ENCODE peak calls at places on chromosomes 2 and 18, in five cellular contexts. M is naive thymus-derived CD4-positive, alpha-beta T cell; L is HFF-Myc; C is Peyer's patch; O is OCI-LY7. Q is an unnamed sample.

GRCh38 chr2:121333834-121334558 is 49.0 kb upstream of the TFCP2L1 start:
- DNase-seq in O (no peak), L (no peak), C (no peak), M (no peak), Q (peak)

GRCh38 chr2:171158790-171159325 is 1.8 kb downstream of the TLK1 start:
- DNase-seq in O (peak), L (no peak), M (no peak), C (no peak), Q (peak)

GRCh38 chr18:44876024-44876423 is 195.3 kb downstream of the SETBP1 start:
- DNase-seq in O (no peak), M (no peak), L (no peak), C (no peak), Q (no peak)

GRCh38 chr2:40332096-40332826 is 119.6 kb downstream of the SLC8A1 start:
- DNase-seq in M (no peak), O (no peak), C (no peak), L (peak), Q (no peak)

GRCh38 chr18:50218432-50219197 is 23.7 kb upstream of the MYO5B start:
- DNase-seq in C (peak), O (peak), L (no peak), M (no peak), Q (peak)

GRCh38 chr2:28643911-28644334 is 107.7 kb upstream of the PPP1CB start:
- DNase-seq in M (no peak), C (no peak), O (no peak), L (no peak), Q (no peak)

GRCh38 chr2:205477016-205477705 is 205.1 kb upstream of the NRP2 start:
- DNase-seq in O (no peak), L (no peak), C (no peak), M (no peak), Q (no peak)

GRCh38 chr2:38470115-38470514 is 93.0 kb upstream of the ATL2 start:
- DNase-seq in C (no peak), L (no peak), M (no peak), O (no peak), Q (no peak)

GRCh38 chr2:64987001-64987962 is 1.9 kb upstream of the SLC1A4 start:
- DNase-seq in C (no peak), O (no peak), L (no peak), M (no peak), Q (peak)

GRCh38 chr2:7269993-7270392 is 352.8 kb downstream of the RNF144A start:
- DNase-seq in L (no peak), M (no peak), O (no peak), C (no peak), Q (no peak)

GRCh38 chr2:12733846-12734245 is 17.1 kb downstream of the TRIB2 start:
- DNase-seq in M (no peak), L (no peak), C (no peak), O (no peak), Q (no peak)

GRCh38 chr2:187382131-187382530 is 65.9 kb downstream of the CALCRL start:
- DNase-seq in O (no peak), M (no peak), C (no peak), L (no peak), Q (no peak)

GRCh38 chr2:9278439-9278838 is 71.8 kb downstream of the ASAP2 start:
- DNase-seq in M (no peak), L (no peak), C (no peak), O (no peak), Q (no peak)

GRCh38 chr2:88624477-88624876 is 2.8 kb downstream of the EIF2AK3 start:
- DNase-seq in M (no peak), L (no peak), O (no peak), C (no peak), Q (no peak)

GRCh38 chr18:51100371-51101000 is 70.5 kb downstream of the SMAD4 start:
- DNase-seq in M (no peak), L (no peak), O (no peak), C (no peak), Q (no peak)

GRCh38 chr18:72840109-72840508 is 27.7 kb downstream of the NETO1 start:
- DNase-seq in O (no peak), L (no peak), M (no peak), C (no peak), Q (no peak)

GRCh38 chr18:49521251-49521650 is 34.2 kb upstream of the C18orf32 start:
- DNase-seq in L (no peak), O (no peak), C (no peak), M (no peak), Q (no peak)

GRCh38 chr2:46813046-46813445 is 102.6 kb downstream of the MCFD2 start:
- DNase-seq in L (no peak), M (no peak), O (no peak), C (no peak), Q (no peak)

GRCh38 chr2:9799729-9800632 is 43.3 kb upstream of the TAF1B start:
- DNase-seq in M (peak), O (peak), C (peak), L (peak), Q (peak)

GRCh38 chr18:31204833-31205232 is 42.2 kb upstream of the DSC1 start:
- DNase-seq in L (no peak), M (no peak), O (no peak), C (no peak), Q (no peak)

GRCh38 chr18:31203086-31203793 is 40.6 kb upstream of the DSC1 start:
- DNase-seq in M (no peak), L (no peak), O (no peak), C (no peak), Q (no peak)

GRCh38 chr18:31205273-31205672 is 42.6 kb upstream of the DSC1 start:
- DNase-seq in M (no peak), O (no peak), C (no peak), L (no peak), Q (no peak)

GRCh38 chr18:31203794-31204148 is 41.1 kb upstream of the DSC1 start:
- DNase-seq in M (no peak), O (no peak), L (no peak), C (no peak), Q (no peak)

DNA sequence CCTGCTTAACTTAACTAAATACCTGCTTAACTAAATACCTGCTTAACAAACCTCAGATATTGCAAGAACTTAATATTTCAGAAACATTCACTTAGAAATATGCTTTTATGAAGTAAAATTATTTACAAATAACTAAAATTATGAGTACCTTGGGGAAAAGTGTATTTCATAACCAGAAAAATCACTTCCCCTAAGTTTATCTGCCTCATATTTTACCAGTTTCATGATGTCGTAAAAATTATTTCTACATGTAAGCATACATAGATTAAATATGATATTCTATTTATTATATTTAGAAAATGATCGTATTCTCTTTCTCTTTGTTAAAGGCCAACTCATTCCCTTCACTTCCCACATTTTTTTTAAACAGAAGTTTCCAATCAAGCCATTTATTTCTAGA is 41.5 kb upstream of the DSC1 start:
- DNase-seq in L (no peak), C (no peak), M (no peak), O (no peak), Q (no peak)
- H3K4me3 ChIP-seq in L (no peak), C (no peak), M (no peak), O (no peak), Q (no peak)

GRCh38 chr2:145597809-145598208 is 1077.9 kb upstream of the ZEB2 start:
- DNase-seq in O (no peak), L (no peak), C (no peak), M (no peak), Q (no peak)
- H3K4me3 ChIP-seq in O (no peak), L (no peak), C (no peak), M (no peak), Q (no peak)

GRCh38 chr2:236571161-236571560 is 1.5 kb downstream of the ACKR3 start:
- DNase-seq in O (no peak), M (no peak), C (no peak), L (no peak), Q (no peak)

GRCh38 chr2:236574424-236575145 is 5.0 kb downstream of the ACKR3 start:
- DNase-seq in M (no peak), C (no peak), L (no peak), O (no peak), Q (no peak)

GRCh38 chr2:236573066-236573929 is 3.7 kb downstream of the ACKR3 start:
- DNase-seq in L (no peak), O (no peak), M (no peak), C (no peak), Q (no peak)

GRCh38 chr2:236574000-236574399 is 4.4 kb downstream of the ACKR3 start:
- DNase-seq in L (no peak), M (no peak), O (no peak), C (no peak), Q (no peak)

DNA sequence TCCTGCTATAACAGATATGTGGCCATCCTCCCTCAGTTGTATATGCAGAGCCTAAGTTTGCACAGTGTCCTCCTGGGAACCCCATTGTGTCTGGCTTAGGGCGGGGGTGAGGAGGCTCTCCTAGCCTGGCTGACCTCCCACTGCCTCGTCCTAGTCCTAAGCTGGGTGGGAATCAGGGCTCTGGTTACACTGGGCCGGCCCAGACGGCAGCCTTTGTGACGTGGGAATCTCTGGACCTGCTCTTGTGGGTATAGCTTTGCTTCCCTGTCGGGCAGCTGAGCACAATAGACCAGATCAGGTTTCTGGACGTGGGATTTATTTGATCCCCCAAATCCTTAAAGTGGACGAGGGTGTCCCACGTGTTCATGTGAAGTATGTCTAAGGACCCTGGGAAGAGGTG is 2.9 kb downstream of the ACKR3 start:
- DNase-seq in C (no peak), O (no peak), L (no peak), M (no peak), Q (no peak)
- H3K4me3 ChIP-seq in C (peak), O (no peak), L (no peak), M (no peak), Q (no peak)

DNA sequence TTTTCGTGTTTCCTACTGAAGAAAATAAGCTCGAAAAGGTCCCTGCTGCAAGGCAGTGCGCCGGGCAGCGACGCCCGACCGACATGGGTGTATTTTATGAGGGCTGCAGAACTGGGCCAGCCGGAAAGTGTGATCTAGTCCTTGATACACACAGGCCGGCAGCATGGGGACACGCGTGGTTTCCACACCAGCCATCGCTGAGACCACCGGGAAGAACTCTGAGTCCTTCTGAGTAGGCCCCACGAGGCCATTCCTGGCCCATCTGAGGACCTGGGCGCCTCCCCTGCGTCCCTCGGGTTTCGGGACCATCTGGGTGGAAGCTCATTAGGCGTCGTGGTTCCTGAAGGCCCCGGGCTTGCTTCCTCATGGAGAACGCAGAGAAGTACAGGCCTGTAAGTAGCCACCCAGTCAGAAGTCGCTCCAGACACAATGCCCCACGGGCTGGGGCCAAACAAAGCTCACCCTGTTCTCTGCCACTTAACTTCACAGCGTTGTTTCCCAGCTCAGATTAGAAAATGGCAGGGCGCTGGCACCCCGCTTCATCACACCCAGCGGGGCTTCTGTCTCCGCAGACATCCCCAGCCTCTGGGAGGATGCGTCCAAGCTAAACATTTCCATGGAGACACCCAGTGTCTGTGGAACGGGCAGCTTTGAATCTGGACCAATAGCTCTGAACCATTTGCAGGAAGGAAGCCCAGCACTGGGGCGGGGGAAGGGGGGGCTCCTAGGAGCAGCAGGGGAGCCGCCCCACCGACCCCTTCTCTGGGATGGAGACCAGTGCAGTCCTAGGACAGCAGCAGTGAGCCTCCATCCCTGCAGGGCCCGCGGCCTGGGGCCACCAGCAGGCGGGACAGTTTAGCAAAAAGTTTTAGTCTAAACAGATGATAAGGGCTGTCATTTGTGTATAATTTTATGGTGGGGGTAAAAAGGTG is 2.4 kb downstream of the NFATC1 start:
- DNase-seq in L (no peak), C (peak), O (peak), M (no peak), Q (no peak)
- H3K4me3 ChIP-seq in L (no peak), C (no peak), O (peak), M (no peak), Q (no peak)

GRCh38 chr18:62990653-62991052 is 275.3 kb downstream of the PHLPP1 start:
- DNase-seq in L (no peak), M (no peak), C (no peak), O (no peak), Q (no peak)

GRCh38 chr18:62987859-62988258 is 272.5 kb downstream of the PHLPP1 start:
- DNase-seq in L (no peak), C (no peak), O (no peak), M (no peak), Q (no peak)

GRCh38 chr18:62988467-62988866 is 273.1 kb downstream of the PHLPP1 start:
- DNase-seq in L (no peak), O (no peak), C (no peak), M (no peak), Q (no peak)

GRCh38 chr18:62987035-62987830 is 271.9 kb downstream of the PHLPP1 start:
- DNase-seq in O (no peak), C (no peak), L (no peak), M (no peak), Q (no peak)

GRCh38 chr18:62989195-62989594 is 273.9 kb downstream of the PHLPP1 start:
- DNase-seq in C (no peak), O (no peak), M (no peak), L (no peak), Q (no peak)
- H3K4me3 ChIP-seq in C (no peak), O (no peak), M (no peak), L (no peak), Q (no peak)

DNA sequence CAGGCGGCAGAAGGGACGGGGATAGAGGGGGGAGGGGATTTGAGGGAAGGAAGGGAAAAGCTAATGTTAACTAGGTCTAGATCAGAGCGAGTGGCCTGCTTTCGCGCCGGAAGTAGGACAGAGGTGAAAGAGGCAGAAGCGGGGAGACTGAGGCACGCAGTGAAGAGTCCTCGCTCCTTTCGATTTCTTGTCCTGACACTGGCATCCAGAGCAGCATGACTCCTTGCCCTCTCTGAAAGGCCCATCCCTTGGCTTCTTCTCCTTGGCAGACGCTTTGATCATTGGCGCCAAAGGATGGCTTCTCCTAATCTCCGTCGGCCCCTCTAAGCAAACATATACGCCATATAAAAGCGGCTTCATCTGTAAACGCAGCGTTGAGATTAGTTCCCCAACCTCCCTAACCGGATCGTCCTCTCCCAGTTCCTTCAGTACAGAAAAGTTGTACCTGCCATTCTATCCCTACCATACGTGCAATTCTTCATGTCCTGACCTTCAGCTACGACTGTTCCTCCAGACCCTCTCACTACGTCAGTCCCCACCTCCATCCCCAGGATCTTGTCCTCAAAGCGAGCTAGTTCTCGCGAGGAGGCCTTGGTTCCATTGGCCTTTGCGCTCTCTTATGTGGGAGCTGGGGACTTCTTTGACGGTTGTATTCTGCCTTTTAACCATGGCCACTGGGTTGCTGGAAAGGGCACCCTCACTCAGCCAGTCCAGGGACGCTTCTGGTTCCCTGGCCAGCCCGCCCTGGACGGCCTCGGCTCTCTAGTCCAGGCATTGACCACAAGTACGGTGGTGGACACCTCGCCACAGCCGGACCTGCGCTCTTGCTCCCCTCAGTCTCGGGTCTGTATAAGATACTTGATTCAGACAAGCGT is 857 bp upstream of the NEUROD1 start:
- DNase-seq in O (no peak), L (no peak), M (no peak), C (no peak), Q (no peak)
- H3K4me3 ChIP-seq in O (no peak), L (peak), M (peak), C (peak), Q (peak)

GRCh38 chr2:174631009-174631981 is 33.7 kb upstream of the WIPF1 start:
- DNase-seq in L (no peak), C (no peak), O (no peak), M (no peak), Q (peak)
- H3K4me3 ChIP-seq in L (no peak), C (peak), O (peak), M (peak), Q (peak)

GRCh38 chr2:197784956-197785941 is at the start of gene BOLL:
- DNase-seq in O (no peak), C (no peak), L (no peak), M (no peak), Q (no peak)
- H3K4me3 ChIP-seq in O (no peak), C (peak), L (no peak), M (peak), Q (peak)